ENCODE peak calls at places on chromosomes 7 and 10, in four cellular contexts. E is IMR-90, C is uterus, T is fibroblast of lung. Y is an unnamed sample.

GRCh38 chr7:44288811-44289340 is 36.5 kb downstream of the CAMK2B start:
- DNase-seq in T (no peak), E (no peak), C (peak), Y (no peak)

GRCh38 chr7:15685358-15686181 is 913 bp downstream of the MEOX2 start:
- DNase-seq in C (peak), E (peak), T (peak), Y (peak)

GRCh38 chr7:117061751-117062150 is 108.5 kb downstream of the ST7 start:
- DNase-seq in T (peak), C (no peak), E (peak), Y (no peak)

GRCh38 chr7:30074422-30075030 is 46.3 kb downstream of the PLEKHA8 start:
- DNase-seq in E (peak), T (peak), C (no peak), Y (no peak)

GRCh38 chr7:115133248-115133647 is 211.4 kb downstream of the MDFIC start:
- DNase-seq in C (no peak), E (no peak), T (no peak), Y (no peak)

GRCh38 chr7:158353606-158354570 is 233.7 kb downstream of the PTPRN2 start:
- DNase-seq in C (no peak), T (no peak), E (no peak), Y (no peak)

GRCh38 chr10:30813872-30814471 is 184.4 kb upstream of the LYZL2 start:
- DNase-seq in C (no peak), T (peak), E (peak), Y (no peak)

GRCh38 chr10:100683545-100684127 is 61.7 kb upstream of the PAX2 start:
- DNase-seq in E (no peak), C (no peak), T (no peak), Y (no peak)

GRCh38 chr7:130228840-130229239 is 21.2 kb downstream of the SSMEM1 start:
- DNase-seq in C (no peak), T (no peak), E (no peak), Y (no peak)

GRCh38 chr7:142301923-142302550 is 44.2 kb upstream of the PRSS58 start:
- DNase-seq in E (no peak), C (no peak), T (peak), Y (no peak)

GRCh38 chr7:27656724-27657123 is 6.0 kb downstream of the HIBADH start:
- DNase-seq in E (no peak), C (no peak), T (no peak), Y (no peak)

GRCh38 chr7:27662490-27663205 is at the start of gene HIBADH:
- DNase-seq in C (peak), E (peak), T (peak), Y (peak)

GRCh38 chr7:27663989-27664331 is 1.3 kb upstream of the HIBADH start:
- DNase-seq in C (no peak), E (no peak), T (no peak), Y (no peak)

DNA sequence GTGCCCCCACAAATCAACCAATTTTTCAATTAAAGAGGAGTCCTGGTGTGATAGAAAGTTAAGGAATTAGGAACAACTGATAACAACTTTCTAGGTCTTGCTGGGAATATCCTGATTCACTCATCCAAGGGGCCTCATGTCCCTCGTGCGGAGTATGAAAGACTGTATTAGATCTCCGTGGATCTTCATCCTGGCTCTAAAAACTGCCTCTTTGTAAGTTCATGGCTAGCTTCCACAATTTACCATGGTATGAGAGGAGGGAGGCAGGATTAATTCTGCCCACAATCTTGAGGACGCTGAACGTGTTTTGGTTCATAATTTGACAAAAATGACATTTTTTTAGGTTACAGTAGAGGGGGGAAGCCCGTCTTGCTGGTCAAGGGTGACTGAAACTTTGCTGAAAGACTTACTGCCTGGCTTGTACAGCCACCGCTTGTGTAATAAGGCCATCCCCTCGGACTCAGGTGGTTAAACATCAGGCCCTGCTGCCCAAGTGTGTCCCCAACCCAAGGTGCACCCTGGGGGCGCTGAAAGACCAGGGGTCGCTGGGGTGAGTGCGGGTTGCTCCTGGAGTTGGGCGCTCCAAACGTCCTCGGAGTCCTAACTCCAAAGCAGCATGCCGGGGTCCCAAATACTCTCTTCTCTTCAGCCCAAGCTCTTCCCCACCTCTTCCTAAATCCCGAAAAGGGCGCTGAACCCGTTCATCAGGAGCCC is 750 bp downstream of the HIBADH start:
- DNase-seq in T (no peak), E (peak), C (peak), Y (no peak)
- TF ChIP-seq CTCF in T (no peak), E (peak), C (no peak), Y (no peak)

GRCh38 chr7:1046722-1047679 is 2.7 kb downstream of the GPR146 start:
- DNase-seq in E (no peak), C (no peak), T (no peak), Y (no peak)
- H3K4me3 ChIP-seq in E (no peak), C (no peak), T (no peak), Y (no peak)

GRCh38 chr10:103847909-103848468 is 7.4 kb downstream of the SH3PXD2A start:
- DNase-seq in T (no peak), E (no peak), C (no peak), Y (no peak)
- TF ChIP-seq CTCF in T (no peak), E (peak), C (no peak), Y (peak)

DNA sequence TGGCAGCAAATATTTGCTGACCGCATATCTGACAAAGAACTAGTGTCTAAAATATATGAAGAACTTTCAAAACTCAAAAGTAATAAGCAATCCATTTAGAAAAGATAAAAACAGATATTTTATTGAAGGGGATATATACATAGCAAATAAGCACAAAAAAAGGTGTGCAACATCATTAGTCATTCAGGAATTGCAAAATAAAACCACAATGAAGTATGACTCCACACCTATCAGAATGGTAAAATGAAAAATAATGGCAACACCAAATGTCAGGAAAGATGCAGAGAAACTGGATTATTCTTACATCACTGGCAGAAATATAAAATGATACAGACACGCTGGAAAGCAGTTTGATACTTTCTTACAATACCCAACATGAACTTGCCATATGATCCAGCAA is 645.7 kb downstream of the GRID1 start:
- DNase-seq in C (no peak), E (no peak), T (no peak), Y (no peak)
- H3K4me3 ChIP-seq in C (no peak), E (no peak), T (no peak), Y (no peak)

DNA sequence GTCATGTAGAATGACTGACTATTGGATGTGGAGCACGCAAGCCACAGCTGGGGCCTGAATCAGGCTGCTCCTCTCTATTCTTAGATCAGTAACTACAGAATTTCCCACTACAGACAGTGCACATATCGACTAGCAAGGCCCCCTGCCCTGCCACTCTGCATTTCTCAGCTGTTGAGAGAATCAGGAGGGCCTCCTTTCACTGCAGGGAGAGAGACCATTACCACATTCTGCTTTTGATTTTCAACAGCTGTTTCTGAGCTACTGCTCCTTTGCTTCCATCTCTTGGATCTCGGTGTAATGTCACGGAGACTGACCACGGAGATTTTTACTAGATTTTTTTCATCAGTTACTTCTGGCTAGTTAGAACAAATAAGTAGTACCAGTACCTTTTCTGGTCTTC is 73.7 kb downstream of the PON1 start:
- DNase-seq in E (no peak), C (no peak), T (no peak), Y (no peak)
- TF ChIP-seq CTCF in E (no peak), C (no peak), T (no peak), Y (no peak)

GRCh38 chr7:32894171-32894570 is 2.6 kb upstream of the KBTBD2 start:
- DNase-seq in T (no peak), C (no peak), E (no peak), Y (no peak)
- H3K4me3 ChIP-seq in T (no peak), C (no peak), E (no peak), Y (no peak)

DNA sequence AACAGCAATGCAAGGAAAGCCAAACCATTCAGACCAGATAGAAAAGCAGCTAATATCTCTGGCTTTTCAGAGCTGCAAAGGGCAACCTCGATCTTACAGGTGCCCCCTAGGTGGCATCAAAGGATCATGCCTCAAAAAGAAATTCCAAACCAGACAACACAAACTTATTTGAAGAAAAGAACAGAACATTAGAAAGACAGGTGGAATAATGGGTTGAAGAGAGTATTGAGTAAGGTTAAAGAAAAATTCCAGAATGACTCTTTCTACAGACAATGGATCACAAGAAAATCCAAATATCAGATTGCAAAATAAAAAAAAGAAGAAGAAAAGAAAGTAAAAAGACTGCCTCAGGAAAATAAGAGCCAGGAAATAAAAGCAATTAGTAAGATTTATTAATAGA is 213.7 kb downstream of the ELMO1 start:
- DNase-seq in E (no peak), C (no peak), T (no peak), Y (no peak)
- TF ChIP-seq CTCF in E (peak), C (peak), T (no peak), Y (no peak)

GRCh38 chr7:11758627-11759111 is 73.3 kb downstream of the THSD7A start:
- DNase-seq in T (peak), C (no peak), E (no peak), Y (no peak)
- H3K4me3 ChIP-seq in T (no peak), C (no peak), E (no peak), Y (no peak)